ENCODE peak calls at places on chromosomes 5 and 9, in eight cellular contexts. V, P, W, K, L, H, C and Z are unnamed samples. For H3K9me3 and H3K4me1, the result is how much of the 10 kb centered on the place peaks cover.

GRCh38 chr5:177473461-177473991 is at the start of gene DBN1:
- DNase-seq in V (peak), H (peak), L (peak), W (no peak), K (peak), C (peak), P (peak), Z (no peak)

GRCh38 chr5:64166201-64166959 is 737 bp downstream of the RNF180 start:
- DNase-seq in H (no peak), V (no peak), W (no peak), K (peak), C (no peak), L (peak), P (peak), Z (peak)

GRCh38 chr9:98208635-98209034 is 16.2 kb upstream of the CORO2A start:
- DNase-seq in W (no peak), K (no peak), L (no peak), V (no peak), P (no peak), C (no peak), H (no peak), Z (no peak)

GRCh38 chr9:7234144-7234543 is 476.4 kb downstream of the KDM4C start:
- DNase-seq in C (peak), V (peak), K (no peak), H (peak), W (no peak), L (no peak), P (peak), Z (no peak)

GRCh38 chr5:81909677-81910076 is 62.1 kb upstream of the ATG10 start:
- DNase-seq in W (no peak), P (no peak), V (no peak), L (no peak), H (no peak), C (no peak), K (no peak), Z (no peak)

GRCh38 chr9:22405869-22406659 is 40.6 kb upstream of the DMRTA1 start:
- DNase-seq in K (no peak), W (no peak), V (no peak), P (no peak), C (no peak), H (no peak), L (no peak), Z (no peak)

GRCh38 chr5:80921026-80921425 is 39.1 kb upstream of the RASGRF2 start:
- DNase-seq in H (no peak), L (no peak), W (no peak), K (no peak), C (no peak), V (no peak), P (no peak), Z (no peak)

GRCh38 chr9:124101593-124101992 is 90.0 kb downstream of the LHX2 start:
- DNase-seq in C (no peak), W (no peak), K (no peak), P (no peak), V (no peak), H (no peak), L (no peak), Z (no peak)

GRCh38 chr5:93578179-93578812 is 2.7 kb downstream of the NR2F1-AS1 start:
- DNase-seq in K (no peak), C (no peak), H (no peak), V (no peak), L (no peak), P (peak), W (no peak), Z (no peak)

GRCh38 chr5:118199801-118200200 is 788.5 kb downstream of the DTWD2 start:
- DNase-seq in L (no peak), K (no peak), C (no peak), V (no peak), P (no peak), H (no peak), W (no peak), Z (no peak)

GRCh38 chr5:118611332-118611945 is 376.9 kb downstream of the DTWD2 start:
- DNase-seq in C (peak), H (peak), L (no peak), W (no peak), V (peak), K (no peak), P (no peak), Z (no peak)

GRCh38 chr5:83720805-83721431 is at the start of gene HAPLN1:
- DNase-seq in H (no peak), C (no peak), L (no peak), P (peak), V (peak), K (no peak), W (no peak), Z (no peak)

GRCh38 chr5:20286512-20286911 is 298.5 kb upstream of the CDH18 start:
- DNase-seq in V (no peak), C (peak), W (no peak), K (no peak), H (no peak), P (peak), L (no peak), Z (no peak)

GRCh38 chr9:131180454-131180853 is 55.1 kb downstream of the NUP214 start:
- DNase-seq in L (no peak), K (no peak), P (peak), C (no peak), W (no peak), H (no peak), V (peak), Z (no peak)

GRCh38 chr5:78377056-78377717 is 16.8 kb downstream of the SCAMP1 start:
- DNase-seq in H (no peak), W (no peak), C (no peak), L (no peak), V (no peak), P (peak), K (peak), Z (no peak)

GRCh38 chr5:10639846-10640368 is 76.0 kb downstream of the ANKRD33B start:
- DNase-seq in V (no peak), H (no peak), C (no peak), L (no peak), W (no peak), K (no peak), P (no peak), Z (peak)

GRCh38 chr5:134555889-134556311 is 30.4 kb downstream of the JADE2 start:
- DNase-seq in W (no peak), H (peak), V (peak), C (peak), L (peak), K (no peak), P (peak), Z (peak)

GRCh38 chr9:100285080-100285479 is 67.7 kb downstream of the TEX10 start:
- DNase-seq in H (no peak), V (no peak), K (no peak), L (no peak), W (no peak), P (no peak), C (no peak), Z (no peak)

GRCh38 chr5:83474986-83475385 is 3.4 kb downstream of the VCAN start:
- DNase-seq in W (no peak), P (no peak), C (no peak), V (no peak), K (no peak), H (no peak), L (no peak), Z (no peak)

GRCh38 chr9:12719431-12719830 is 26.2 kb downstream of the TYRP1 start:
- DNase-seq in H (peak), W (no peak), K (no peak), P (peak), L (no peak), C (peak), V (peak), Z (no peak)

GRCh38 chr5:8633706-8634105 is 764.8 kb downstream of the MTRR start:
- DNase-seq in W (no peak), H (no peak), K (no peak), P (peak), V (no peak), C (no peak), L (no peak), Z (no peak)

GRCh38 chr9:136619742-136620440 is 42.8 kb upstream of the EGFL7 start:
- DNase-seq in W (peak), H (no peak), P (peak), L (peak), K (peak), C (no peak), V (peak), Z (peak)

GRCh38 chr9:129349571-129349947 is 171.5 kb upstream of the IER5L start:
- DNase-seq in H (no peak), L (no peak), K (no peak), W (peak), V (no peak), P (no peak), C (no peak), Z (no peak)

GRCh38 chr9:72635197-72635596 is 113.8 kb downstream of the TMC1 start:
- DNase-seq in P (peak), K (no peak), W (no peak), C (no peak), V (no peak), H (no peak), L (no peak), Z (no peak)

GRCh38 chr5:63247651-63248050 is 669.0 kb downstream of the LRRC70 start:
- DNase-seq in K (no peak), H (no peak), C (no peak), V (no peak), P (peak), L (no peak), W (no peak), Z (no peak)

GRCh38 chr9:19252174-19252884 is 21.8 kb downstream of the DENND4C start:
- DNase-seq in P (no peak), L (no peak), V (no peak), K (no peak), H (no peak), C (no peak), W (no peak), Z (no peak)

GRCh38 chr5:147303251-147303650 is 68.4 kb downstream of the STK32A start:
- DNase-seq in H (no peak), K (no peak), L (no peak), W (no peak), C (peak), V (no peak), P (peak), Z (no peak)

GRCh38 chr5:74382864-74383618 is 257.5 kb downstream of the ENC1 start:
- DNase-seq in C (no peak), V (peak), W (no peak), K (no peak), H (no peak), L (peak), P (peak), Z (no peak)

GRCh38 chr5:65800775-65801174 is 78.8 kb downstream of the NLN start:
- DNase-seq in V (no peak), H (no peak), P (peak), L (no peak), W (no peak), C (no peak), K (no peak), Z (no peak)

GRCh38 chr9:21672762-21673161 is 129.7 kb upstream of the MTAP start:
- DNase-seq in K (no peak), P (peak), V (no peak), L (no peak), W (no peak), C (no peak), H (no peak), Z (no peak)

GRCh38 chr9:79651251-79651795 is 79.6 kb downstream of the TLE4 start:
- DNase-seq in W (no peak), P (peak), L (no peak), H (no peak), K (no peak), V (no peak), C (no peak), Z (peak)

GRCh38 chr5:141343242-141343952 is at the start of gene PCDHGA3:
- DNase-seq in K (no peak), V (no peak), W (no peak), L (no peak), C (peak), H (peak), P (peak), Z (no peak)

GRCh38 chr5:141349917-141350619 is at the start of gene PCDHGB1:
- DNase-seq in V (no peak), L (no peak), C (peak), W (peak), P (peak), H (peak), K (peak), Z (no peak)

GRCh38 chr5:141343953-141344463 is 379 bp downstream of the PCDHGA3 start:
- DNase-seq in L (no peak), H (no peak), K (no peak), C (no peak), P (no peak), V (no peak), W (no peak), Z (no peak)

GRCh38 chr5:141342773-141343172 is 856 bp upstream of the PCDHGA3 start:
- DNase-seq in C (no peak), W (no peak), K (no peak), P (no peak), L (no peak), V (no peak), H (no peak), Z (no peak)

GRCh38 chr5:141345327-141345726 is 1.7 kb downstream of the PCDHGA3 start:
- DNase-seq in V (no peak), H (no peak), K (no peak), C (no peak), P (no peak), W (peak), L (no peak), Z (no peak)
- H3K9me3 ChIP-seq in V (under half), H (under half), K (half or more), C (under half), P (under half), W (under half), L (under half), Z (half or more)

DNA sequence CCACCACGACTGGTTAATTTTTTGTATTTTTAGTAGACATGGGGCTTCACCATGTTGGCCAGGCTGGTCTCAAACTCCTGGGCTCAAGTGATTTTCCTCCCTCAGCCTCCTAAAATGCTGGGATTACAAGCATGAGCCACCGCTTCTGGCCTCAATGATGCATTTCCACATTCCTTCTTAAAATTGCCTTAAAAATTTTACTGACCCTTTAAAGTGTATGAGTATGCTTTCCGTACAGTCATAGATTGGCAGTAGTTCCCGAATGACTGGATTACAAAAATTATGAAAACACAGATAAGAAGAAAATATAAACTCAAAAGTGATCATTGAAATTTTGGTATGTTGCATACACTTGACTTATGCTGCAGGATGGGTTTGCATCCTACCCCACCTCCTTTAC is 27.0 kb downstream of the ANKRD55 start:
- DNase-seq in P (peak), W (no peak), C (no peak), V (no peak), H (no peak), L (no peak), K (no peak), Z (no peak)
- H3K4me1 ChIP-seq in P (under half), W (under half), C (under half), V (under half), H (under half), L (under half), K (under half), Z (under half)

GRCh38 chr5:3891118-3891517 is 295.5 kb downstream of the IRX1 start:
- DNase-seq in L (no peak), K (no peak), P (no peak), H (no peak), W (no peak), V (no peak), C (no peak), Z (no peak)

GRCh38 chr5:3893975-3894374 is 298.3 kb downstream of the IRX1 start:
- DNase-seq in L (no peak), H (no peak), P (no peak), V (no peak), W (no peak), C (no peak), K (no peak), Z (no peak)

GRCh38 chr5:3888290-3888689 is 292.7 kb downstream of the IRX1 start:
- DNase-seq in C (no peak), H (no peak), L (no peak), W (no peak), K (no peak), P (no peak), V (no peak), Z (no peak)

GRCh38 chr5:3896098-3896497 is 300.5 kb downstream of the IRX1 start:
- DNase-seq in L (no peak), H (no peak), K (no peak), P (no peak), W (no peak), C (no peak), V (no peak), Z (no peak)

GRCh38 chr5:3893527-3893926 is 297.9 kb downstream of the IRX1 start:
- DNase-seq in V (no peak), L (no peak), K (no peak), P (no peak), C (no peak), H (no peak), W (no peak), Z (no peak)
- H3K9me3 ChIP-seq in V (under half), L (under half), K (under half), P (under half), C (under half), H (under half), W (under half), Z (under half)

DNA sequence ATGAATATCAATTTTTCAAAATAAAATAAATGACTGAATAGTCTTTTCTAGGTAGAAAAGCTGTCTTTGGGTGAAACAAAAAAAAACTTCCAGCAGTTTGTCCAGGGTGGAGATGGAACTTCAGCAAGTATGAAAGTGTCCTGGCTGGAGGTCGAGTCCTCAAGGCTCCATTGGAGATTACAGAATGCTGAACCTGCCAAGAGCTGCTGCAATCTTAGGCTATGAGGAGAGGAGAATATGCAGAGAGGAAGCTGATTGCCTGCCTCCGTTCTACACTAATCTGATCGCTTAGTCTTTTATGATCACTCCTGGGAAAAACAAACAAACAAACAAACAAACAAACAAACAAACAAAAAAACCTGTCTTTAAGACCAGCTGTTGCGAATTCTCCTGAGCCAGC is 50.6 kb downstream of the NREP start:
- DNase-seq in K (no peak), P (no peak), H (peak), C (no peak), W (no peak), L (no peak), V (peak), Z (no peak)
- H3K4me1 ChIP-seq in K (under half), P (under half), H (half or more), C (under half), W (under half), L (under half), V (under half), Z (under half)

GRCh38 chr5:6849569-6849968 is 136.3 kb downstream of the TENT4A start:
- DNase-seq in P (no peak), H (no peak), V (no peak), W (no peak), K (no peak), C (no peak), L (no peak), Z (no peak)

GRCh38 chr5:6847896-6848295 is 134.7 kb downstream of the TENT4A start:
- DNase-seq in P (no peak), H (no peak), W (no peak), K (no peak), V (no peak), C (no peak), L (no peak), Z (no peak)

GRCh38 chr5:6845856-6846255 is 132.6 kb downstream of the TENT4A start:
- DNase-seq in C (no peak), H (no peak), K (no peak), P (no peak), V (no peak), L (no peak), W (no peak), Z (no peak)

DNA sequence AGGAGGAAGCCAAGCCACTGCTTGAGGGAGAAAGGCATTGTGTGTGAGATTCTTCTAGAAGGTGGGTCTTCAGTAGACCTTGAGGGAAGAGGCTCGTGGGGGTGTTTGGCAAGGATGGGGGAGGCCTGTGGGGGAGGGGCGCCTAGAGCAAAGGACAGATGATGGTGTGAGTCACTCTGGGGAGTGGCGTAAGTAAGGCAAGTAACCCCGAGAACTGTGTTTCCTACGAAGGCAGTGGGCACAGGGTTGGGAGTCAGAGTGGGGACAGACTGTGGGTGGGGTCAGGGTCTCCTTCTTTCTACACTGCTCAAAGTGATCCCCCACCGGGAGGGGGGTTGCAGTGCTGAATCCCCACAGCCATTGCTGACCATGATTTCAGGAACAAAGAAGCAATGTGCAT is 136.8 kb downstream of the TENT4A start:
- DNase-seq in L (no peak), P (no peak), V (no peak), K (no peak), H (no peak), C (no peak), W (no peak), Z (no peak)
- H3K9me3 ChIP-seq in L (under half), P (under half), V (under half), K (under half), H (under half), C (under half), W (under half), Z (under half)

DNA sequence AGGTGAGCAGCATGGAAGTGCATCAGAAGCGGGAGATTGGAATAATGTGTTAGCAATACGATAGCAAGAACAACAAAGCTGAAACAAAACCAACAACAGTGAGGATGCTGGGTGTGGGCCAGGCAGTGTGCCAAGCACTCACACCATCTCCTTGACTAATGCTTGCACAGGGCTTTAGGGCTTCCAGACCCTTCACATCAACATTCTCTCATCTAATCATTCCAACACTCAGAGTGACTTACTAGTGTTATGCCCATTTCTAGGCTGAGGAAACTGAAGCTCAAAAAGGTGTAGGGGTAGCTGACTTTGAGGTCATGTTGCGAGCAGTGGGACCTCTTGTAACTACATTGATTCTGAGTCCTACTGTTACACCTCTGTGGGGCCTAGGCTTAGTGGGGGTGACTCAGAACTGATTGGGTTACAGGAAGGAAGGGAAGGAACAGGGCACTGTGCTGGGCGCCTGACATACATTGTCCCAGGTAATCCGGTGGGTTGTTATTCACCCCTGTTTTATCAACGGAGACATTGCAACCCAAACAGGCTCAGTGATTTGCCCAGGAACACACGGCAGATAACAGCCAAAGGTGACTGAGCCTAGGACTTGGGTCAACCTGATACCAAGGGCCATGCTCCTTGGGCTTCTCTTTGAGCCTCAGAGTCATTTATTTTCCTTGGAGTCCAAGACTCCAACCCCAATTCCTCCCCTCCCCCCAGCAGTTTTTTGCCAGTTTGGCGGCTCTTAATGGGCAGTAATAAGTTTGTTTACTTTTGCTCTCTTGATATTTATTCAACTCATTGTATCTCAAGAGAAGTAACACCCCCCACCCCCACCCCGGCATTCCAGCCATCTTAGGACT is 9.5 kb downstream of the ANGPTL2 start:
- DNase-seq in C (no peak), H (no peak), W (no peak), V (no peak), P (no peak), K (no peak), L (no peak), Z (no peak)
- H3K4me1 ChIP-seq in C (under half), H (under half), W (under half), V (under half), P (under half), K (half or more), L (half or more), Z (half or more)